ENCODE peak calls at places on chromosomes 12 and 14, in four cellular contexts. Z, T, U and A are unnamed samples.

GRCh38 chr12:109596418-109597244 is 23.0 kb downstream of the MVK start:
- DNase-seq in Z (no peak), T (no peak), U (no peak), A (no peak)

GRCh38 chr14:59086241-59086899 is 102.1 kb upstream of the DAAM1 start:
- DNase-seq in Z (peak), T (no peak), U (no peak), A (peak)

GRCh38 chr12:72010365-72010764 is 71.7 kb downstream of the TPH2 start:
- DNase-seq in Z (peak), T (no peak), U (no peak), A (no peak)

GRCh38 chr12:101781834-101782543 is 42.7 kb upstream of the SYCP3 start:
- DNase-seq in Z (peak), T (no peak), U (no peak), A (no peak)

GRCh38 chr14:105128059-105128458 is 40.5 kb downstream of the JAG2 start:
- DNase-seq in Z (peak), T (no peak), U (no peak), A (no peak)

GRCh38 chr14:92704036-92704804 is 44.2 kb downstream of the LGMN start:
- DNase-seq in Z (no peak), T (no peak), U (peak), A (no peak)

GRCh38 chr12:85179680-85180300 is 100.2 kb upstream of the ALX1 start:
- DNase-seq in Z (peak), T (peak), U (no peak), A (peak)

GRCh38 chr14:92846162-92846897 is 52.2 kb downstream of the GOLGA5 start:
- DNase-seq in Z (peak), T (peak), U (no peak), A (no peak)

GRCh38 chr12:27841392-27841882 is 61.4 kb upstream of the MANSC4 start:
- DNase-seq in Z (peak), T (peak), U (no peak), A (peak)

GRCh38 chr14:92568621-92569479 is 55.3 kb downstream of the RIN3 start:
- DNase-seq in Z (no peak), T (no peak), U (no peak), A (no peak)

GRCh38 chr14:68391292-68392014 is 401.4 kb downstream of the ZFP36L1 start:
- DNase-seq in Z (peak), T (no peak), U (no peak), A (peak)

GRCh38 chr14:104639889-104640548 is 35.4 kb upstream of the TMEM179 start:
- DNase-seq in Z (peak), T (peak), U (peak), A (peak)

GRCh38 chr12:552466-552865 is 92.7 kb downstream of the B4GALNT3 start:
- DNase-seq in Z (no peak), T (no peak), U (peak), A (no peak)

GRCh38 chr14:30655124-30655523 is 33.0 kb downstream of the SCFD1 start:
- DNase-seq in Z (peak), T (peak), U (no peak), A (no peak)

GRCh38 chr12:127903146-127903545 is 363.8 kb upstream of the TMEM132C start:
- DNase-seq in Z (peak), T (no peak), U (no peak), A (peak)

GRCh38 chr12:110809149-110809548 is 37.6 kb upstream of the CCDC63 start:
- DNase-seq in Z (no peak), T (no peak), U (no peak), A (no peak)

GRCh38 chr12:123660328-123660727 is 10.6 kb upstream of the TCTN2 start:
- DNase-seq in Z (peak), T (peak), U (no peak), A (peak)

GRCh38 chr14:69475194-69475818 is 9.2 kb upstream of the PLEKHD1 start:
- DNase-seq in Z (peak), T (peak), U (no peak), A (no peak)

GRCh38 chr12:84508325-84508861 is 404.2 kb downstream of the SLC6A15 start:
- DNase-seq in Z (peak), T (peak), U (no peak), A (peak)

GRCh38 chr12:8676651-8677050 is 14.0 kb upstream of the MFAP5 start:
- DNase-seq in Z (no peak), T (no peak), U (no peak), A (no peak)

GRCh38 chr12:98618952-98619351 is 25.5 kb downstream of the SLC25A3 start:
- DNase-seq in Z (no peak), T (no peak), U (no peak), A (no peak)

GRCh38 chr14:23548351-23549318 is 2.9 kb downstream of the ZFHX2 start:
- DNase-seq in Z (peak), T (no peak), U (no peak), A (no peak)

GRCh38 chr14:78595797-78596196 is 425.6 kb downstream of the NRXN3 start:
- DNase-seq in Z (no peak), T (peak), U (no peak), A (no peak)

GRCh38 chr14:83828406-83828805 is 1701.5 kb upstream of the FLRT2 start:
- DNase-seq in Z (no peak), T (no peak), U (no peak), A (no peak)

GRCh38 chr12:2094597-2094996 is 41.8 kb downstream of the CACNA1C start:
- DNase-seq in Z (no peak), T (no peak), U (no peak), A (no peak)

GRCh38 chr14:60064491-60065072 is 27.1 kb upstream of the PCNX4 start:
- DNase-seq in Z (peak), T (peak), U (no peak), A (peak)

GRCh38 chr12:128365831-128366231 is 98.9 kb downstream of the TMEM132C start:
- DNase-seq in Z (no peak), T (no peak), U (no peak), A (no peak)

GRCh38 chr14:90384543-90384911 is 12.3 kb upstream of the CALM1 start:
- DNase-seq in Z (peak), T (peak), U (no peak), A (no peak)

GRCh38 chr12:128178971-128179370 is 88.0 kb upstream of the TMEM132C start:
- DNase-seq in Z (no peak), T (peak), U (no peak), A (no peak)

GRCh38 chr12:15044461-15044860 is 71.6 kb downstream of the PDE6H start:
- DNase-seq in Z (peak), T (no peak), U (no peak), A (peak)

GRCh38 chr14:60862283-60862682 is 118.6 kb downstream of the TRMT5 start:
- DNase-seq in Z (no peak), T (peak), U (no peak), A (no peak)

GRCh38 chr14:90839024-90839888 is 23.0 kb upstream of the TTC7B start:
- DNase-seq in Z (peak), T (no peak), U (no peak), A (no peak)

GRCh38 chr12:107092669-107093546 is 441 bp downstream of the CRY1 start:
- DNase-seq in Z (peak), T (peak), U (peak), A (peak)

GRCh38 chr14:103504991-103505565 is 17.6 kb downstream of the CKB start:
- DNase-seq in Z (no peak), T (no peak), U (no peak), A (no peak)

GRCh38 chr12:30691122-30691879 is 4.4 kb downstream of the IPO8 start:
- DNase-seq in Z (peak), T (peak), U (no peak), A (peak)

GRCh38 chr14:99574099-99574880 is 29.7 kb downstream of the CCDC85C start:
- DNase-seq in Z (peak), T (peak), U (no peak), A (no peak)

GRCh38 chr14:20970647-20970982 is 15.3 kb downstream of the RNASE2 start:
- DNase-seq in Z (no peak), T (no peak), U (no peak), A (no peak)

GRCh38 chr12:4250691-4251090 is 22.9 kb upstream of the CCND2 start:
- DNase-seq in Z (no peak), T (no peak), U (no peak), A (no peak)
- H3K4me3 ChIP-seq in Z (no peak), T (no peak), U (no peak), A (no peak)

GRCh38 chr12:113103756-113104450 is 31.7 kb downstream of the RASAL1 start:
- DNase-seq in Z (no peak), T (peak), U (peak), A (no peak)
- TF ChIP-seq CTCF in Z (no peak), T (no peak), U (no peak), A (no peak)

GRCh38 chr12:6424008-6424347 is 20.8 kb upstream of the CD27 start:
- DNase-seq in Z (no peak), T (no peak), U (no peak), A (no peak)

GRCh38 chr12:6424848-6425247 is 19.9 kb upstream of the CD27 start:
- DNase-seq in Z (no peak), T (no peak), U (no peak), A (no peak)

GRCh38 chr12:6423267-6424007 is 21.3 kb upstream of the CD27 start:
- DNase-seq in Z (peak), T (peak), U (peak), A (peak)

GRCh38 chr12:6426882-6427671 is 17.7 kb upstream of the CD27 start:
- DNase-seq in Z (no peak), T (no peak), U (peak), A (no peak)

DNA sequence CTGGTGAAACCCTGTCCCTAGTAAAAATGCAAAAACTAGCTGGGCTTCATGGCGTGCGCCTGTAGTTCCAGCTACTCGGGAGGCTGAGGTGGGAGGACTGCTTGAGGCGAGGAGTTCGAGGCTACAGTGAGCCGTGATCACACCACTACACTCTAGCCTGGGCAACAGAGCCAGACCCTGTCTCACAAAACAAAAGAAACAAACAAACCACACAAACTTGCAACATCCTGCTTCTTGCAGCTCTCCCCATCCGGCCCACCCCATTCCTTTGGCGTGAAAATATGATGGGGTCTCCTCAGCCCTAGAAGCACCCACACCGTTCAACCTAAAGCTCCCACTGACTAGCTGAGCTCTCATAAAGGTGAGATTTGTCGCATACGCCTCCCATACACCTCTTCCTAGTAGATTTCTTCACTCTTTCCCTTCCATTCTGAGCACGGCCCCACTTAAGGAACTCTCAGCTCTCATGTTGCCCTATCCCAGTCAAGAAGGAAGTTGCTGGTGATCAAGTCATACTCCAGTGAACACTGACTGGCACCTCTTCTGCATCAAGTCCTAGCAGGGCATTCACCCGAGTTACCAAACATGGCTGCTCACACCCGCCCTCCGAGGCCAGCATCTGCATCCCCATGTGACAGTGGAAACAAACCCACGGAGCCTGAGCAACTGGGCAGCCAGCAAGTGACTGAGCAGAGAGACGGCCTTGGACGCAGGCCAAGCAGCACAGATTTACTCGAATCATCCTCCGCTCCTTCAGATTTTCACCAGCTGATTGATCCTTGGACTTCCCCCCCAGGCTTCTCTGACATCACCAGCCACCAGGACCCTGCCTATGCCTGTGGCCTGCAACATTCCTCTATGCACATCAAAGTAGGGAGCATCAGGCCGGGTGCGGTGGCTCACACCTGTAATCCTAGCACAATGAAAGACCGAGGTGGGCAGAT is 18.9 kb upstream of the CD27 start:
- DNase-seq in Z (no peak), T (no peak), U (peak), A (no peak)
- H3K4me3 ChIP-seq in Z (no peak), T (no peak), U (no peak), A (no peak)

GRCh38 chr12:49023812-49024211 is 5.2 kb upstream of the PRKAG1 start:
- DNase-seq in Z (no peak), T (no peak), U (no peak), A (no peak)

GRCh38 chr12:49024543-49024942 is 6.0 kb upstream of the PRKAG1 start:
- DNase-seq in Z (no peak), T (no peak), U (no peak), A (no peak)

GRCh38 chr12:49026101-49026500 is 7.5 kb upstream of the PRKAG1 start:
- DNase-seq in Z (no peak), T (no peak), U (no peak), A (no peak)

GRCh38 chr12:49026678-49027480 is 8.3 kb upstream of the PRKAG1 start:
- DNase-seq in Z (no peak), T (no peak), U (no peak), A (no peak)

DNA sequence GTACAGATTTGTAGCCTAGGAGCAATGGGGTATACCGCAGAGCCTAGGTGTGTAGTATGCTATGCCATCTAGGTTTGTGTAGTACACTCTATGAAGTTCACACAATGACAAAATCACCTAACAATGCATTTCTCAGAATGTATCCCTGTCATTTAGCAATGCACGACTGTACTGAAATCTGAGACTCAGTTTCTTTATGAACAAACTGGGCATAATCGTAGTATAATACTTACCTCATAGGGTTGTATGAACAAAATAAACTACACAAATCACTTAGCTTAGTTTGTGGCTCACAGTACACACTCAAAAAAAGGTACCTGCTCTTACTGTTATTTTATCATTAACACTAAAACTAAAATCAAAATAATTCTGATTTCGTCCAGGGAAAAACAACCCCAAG is 6.9 kb upstream of the PRKAG1 start:
- DNase-seq in Z (no peak), T (no peak), U (no peak), A (no peak)
- TF ChIP-seq CTCF in Z (no peak), T (no peak), U (no peak), A (no peak)